ENCODE peak calls at places on chromosomes 6 and 20, in eight cellular contexts. N is stomach; E is NCI-H460; O is nephron progenitor cell; D is effector memory CD4-positive, alpha-beta T cell; A is COLO829; L is caudate nucleus; U is G401. W is an unnamed sample.

GRCh38 chr20:23643665-23644064 is 5.9 kb upstream of the CST3 start:
- DNase-seq in D (no peak), L (no peak), E (no peak), U (no peak), O (no peak), A (no peak), N (no peak), W (no peak)

GRCh38 chr6:123805921-123806320 is 2.3 kb downstream of the NKAIN2 start:
- DNase-seq in O (no peak), U (peak), E (no peak), L (no peak), D (no peak), A (no peak), N (no peak), W (no peak)

GRCh38 chr6:54598787-54599309 is 247.7 kb upstream of the FAM83B start:
- DNase-seq in L (no peak), D (no peak), O (no peak), U (no peak), A (no peak), N (no peak), E (no peak), W (no peak)

GRCh38 chr20:4112490-4113420 is 97.4 kb upstream of the RNF24 start:
- DNase-seq in D (no peak), A (no peak), U (peak), L (no peak), N (peak), O (no peak), E (no peak), W (no peak)

GRCh38 chr6:150343434-150343833 is 25.4 kb upstream of the IYD start:
- DNase-seq in E (no peak), O (no peak), A (peak), L (no peak), U (no peak), N (no peak), D (no peak), W (no peak)

GRCh38 chr6:15811107-15811506 is 148.3 kb upstream of the DTNBP1 start:
- DNase-seq in O (no peak), L (no peak), U (no peak), D (no peak), A (no peak), N (no peak), E (no peak), W (no peak)

GRCh38 chr6:9140861-9141534 is 705.7 kb upstream of the SLC35B3 start:
- DNase-seq in N (no peak), O (no peak), L (no peak), E (peak), U (peak), A (no peak), D (no peak), W (no peak)

GRCh38 chr6:51260003-51260402 is 441.3 kb downstream of the TFAP2B start:
- DNase-seq in N (no peak), U (no peak), O (no peak), D (no peak), E (no peak), A (no peak), L (no peak), W (no peak)

GRCh38 chr6:114712129-114712662 is 369.4 kb upstream of the HS3ST5 start:
- DNase-seq in L (no peak), A (no peak), O (no peak), D (no peak), E (no peak), U (no peak), N (no peak), W (no peak)

GRCh38 chr20:59518881-59519706 is 85.2 kb upstream of the PHACTR3 start:
- DNase-seq in D (no peak), U (peak), L (no peak), N (peak), A (peak), E (peak), O (peak), W (peak)

GRCh38 chr6:139883776-139884175 is 509.3 kb upstream of the CITED2 start:
- DNase-seq in O (no peak), E (no peak), A (no peak), D (no peak), U (peak), N (no peak), L (no peak), W (no peak)

GRCh38 chr20:57415791-57416190 is 24.6 kb downstream of the RBM38 start:
- DNase-seq in N (no peak), E (no peak), A (no peak), D (no peak), O (no peak), U (no peak), L (no peak), W (no peak)

GRCh38 chr20:8073024-8073832 is 53.7 kb upstream of the TMX4 start:
- DNase-seq in N (no peak), U (no peak), E (peak), D (no peak), L (no peak), O (no peak), A (no peak), W (peak)

GRCh38 chr6:123306334-123306733 is 310.3 kb downstream of the CLVS2 start:
- DNase-seq in L (no peak), U (no peak), O (no peak), E (no peak), N (no peak), A (no peak), D (no peak), W (no peak)

GRCh38 chr6:100915876-100916275 is 34.7 kb upstream of the ASCC3 start:
- DNase-seq in U (no peak), A (no peak), N (no peak), D (no peak), O (no peak), L (no peak), E (no peak), W (no peak)

GRCh38 chr6:15662246-15663056 is at the start of gene DTNBP1:
- DNase-seq in E (peak), N (peak), U (no peak), L (peak), A (no peak), O (peak), D (peak), W (peak)

GRCh38 chr20:36491901-36492617 is 49.3 kb upstream of the MYL9 start:
- DNase-seq in O (no peak), L (no peak), U (no peak), E (no peak), A (no peak), N (no peak), D (peak), W (no peak)

GRCh38 chr6:169997930-169998218 is 246.5 kb downstream of the ERMARD start:
- DNase-seq in D (no peak), N (no peak), U (no peak), A (no peak), E (no peak), L (no peak), O (no peak), W (no peak)

GRCh38 chr6:139824864-139825263 is 450.4 kb upstream of the CITED2 start:
- DNase-seq in N (no peak), A (no peak), D (no peak), E (no peak), L (no peak), U (no peak), O (no peak), W (no peak)

GRCh38 chr6:94349227-94349626 is 929.9 kb upstream of the EPHA7 start:
- DNase-seq in D (no peak), A (no peak), O (no peak), U (no peak), L (no peak), N (no peak), E (no peak), W (no peak)

GRCh38 chr6:152270301-152270925 is 366.7 kb downstream of the SYNE1 start:
- DNase-seq in D (no peak), A (peak), O (no peak), U (no peak), N (no peak), E (no peak), L (no peak), W (peak)

GRCh38 chr20:56875803-56876202 is 246.7 kb downstream of the TFAP2C start:
- DNase-seq in E (no peak), O (no peak), N (no peak), D (no peak), A (no peak), L (no peak), U (no peak), W (no peak)

GRCh38 chr20:38343107-38343797 is 3.0 kb upstream of the LBP start:
- DNase-seq in O (no peak), A (no peak), N (peak), U (no peak), D (no peak), E (no peak), L (no peak), W (no peak)

GRCh38 chr6:31878761-31879542 is at the start of gene SLC44A4:
- DNase-seq in U (no peak), A (no peak), O (no peak), E (no peak), N (peak), D (no peak), L (no peak), W (no peak)

GRCh38 chr20:33568378-33569289 is 78.7 kb downstream of the CBFA2T2 start:
- DNase-seq in U (no peak), A (no peak), D (no peak), N (no peak), L (no peak), O (peak), E (no peak), W (peak)

GRCh38 chr6:85585741-85586140 is 7.9 kb downstream of the SNX14 start:
- DNase-seq in A (no peak), L (no peak), N (no peak), O (no peak), D (no peak), U (no peak), E (no peak), W (no peak)

GRCh38 chr6:88815491-88815890 is 147.9 kb downstream of the RNGTT start:
- DNase-seq in O (no peak), U (peak), L (no peak), N (no peak), D (no peak), A (no peak), E (no peak), W (no peak)

GRCh38 chr6:84847349-84848160 is 83.2 kb upstream of the TBX18 start:
- DNase-seq in D (no peak), L (no peak), E (no peak), A (no peak), U (no peak), O (no peak), N (no peak), W (no peak)

GRCh38 chr6:161228096-161228495 is 45.8 kb downstream of the AGPAT4 start:
- DNase-seq in E (no peak), N (no peak), U (peak), O (no peak), D (no peak), L (no peak), A (no peak), W (no peak)

GRCh38 chr20:18988701-18989100 is 175.1 kb downstream of the SCP2D1 start:
- DNase-seq in A (no peak), N (no peak), D (no peak), O (no peak), U (no peak), L (no peak), E (no peak), W (no peak)

GRCh38 chr6:96391776-96392175 is 129.8 kb upstream of the UFL1 start:
- DNase-seq in A (no peak), O (peak), N (peak), D (no peak), E (no peak), L (peak), U (peak), W (peak)

GRCh38 chr6:168737481-168737880 is 296.5 kb downstream of the SMOC2 start:
- DNase-seq in N (no peak), A (no peak), E (peak), D (no peak), U (no peak), L (no peak), O (no peak), W (no peak)

GRCh38 chr20:18657575-18657974 is 69.7 kb downstream of the DTD1 start:
- DNase-seq in D (no peak), O (no peak), A (no peak), N (no peak), E (no peak), L (no peak), U (no peak), W (no peak)

GRCh38 chr20:42714298-42715141 is 475.2 kb downstream of the PTPRT start:
- DNase-seq in E (no peak), U (no peak), O (no peak), A (no peak), L (no peak), N (no peak), D (no peak), W (no peak)

GRCh38 chr6:25279748-25280616 is 808 bp downstream of the CARMIL1 start:
- DNase-seq in U (no peak), N (peak), D (no peak), L (no peak), A (no peak), E (no peak), O (peak), W (peak)

GRCh38 chr6:9583946-9584345 is 830.9 kb downstream of the TFAP2A start:
- DNase-seq in L (no peak), D (no peak), O (no peak), U (no peak), A (no peak), N (no peak), E (no peak), W (no peak)

GRCh38 chr6:27866370-27867050 is 45.7 kb downstream of the OR2B2 start:
- DNase-seq in O (no peak), N (no peak), L (no peak), A (no peak), D (peak), U (peak), E (peak), W (no peak)

GRCh38 chr6:5936611-5937010 is 70.1 kb downstream of the NRN1 start:
- DNase-seq in L (no peak), O (no peak), D (no peak), N (no peak), U (no peak), E (no peak), A (no peak), W (no peak)

GRCh38 chr6:119224095-119224701 is 125.4 kb downstream of the MAN1A1 start:
- DNase-seq in L (no peak), A (no peak), N (no peak), U (no peak), O (no peak), E (no peak), D (no peak), W (no peak)

GRCh38 chr6:46325561-46326525 is 155.1 kb upstream of the ENPP5 start:
- DNase-seq in E (no peak), L (peak), A (no peak), N (no peak), O (peak), U (peak), D (no peak), W (no peak)

W was measured in HAP-1.